ENCODE peak calls at places on chromosomes 13 and 19, in ten cellular contexts. V is breast epithelium, R is GM12878, J is GM23338, Z is suprapubic skin, H is sigmoid colon, S is spleen, O is transverse colon, U is endothelial cell of umbilical vein, C is prostate gland. M is an unnamed sample.

GRCh38 chr13:19955873-19956559 is 2.5 kb upstream of the ZMYM2 start:
- DNase-seq in O (no peak), Z (no peak), R (no peak), H (no peak), S (no peak), V (no peak), C (no peak), U (no peak), J (no peak), M (no peak)

GRCh38 chr13:76829572-76830327 is 56.5 kb downstream of the KCTD12 start:
- DNase-seq in V (no peak), O (no peak), S (no peak), H (peak; percentile 68), R (no peak), U (peak; percentile 71), C (no peak), J (no peak), Z (no peak), M (no peak)

GRCh38 chr19:45419396-45419795 is 4.3 kb downstream of the ERCC1 start:
- DNase-seq in S (peak; percentile 86), V (no peak), J (no peak), Z (no peak), C (no peak), R (no peak), U (no peak), O (peak; percentile 61), H (no peak), M (no peak)

GRCh38 chr19:9323557-9323918 is 441 bp upstream of the ZNF559 start:
- DNase-seq in S (peak; percentile 81), H (peak; percentile 85), V (peak; percentile 54), U (peak; percentile 86), J (peak; percentile 84), C (peak; percentile 44), O (peak; percentile 59), R (peak; percentile 32), Z (peak; percentile 77), M (no peak)

GRCh38 chr19:49811328-49811727 is 1.8 kb downstream of the FUZ start:
- DNase-seq in O (no peak), J (no peak), S (no peak), R (no peak), Z (no peak), U (no peak), C (no peak), V (no peak), H (no peak), M (no peak)

GRCh38 chr19:43780706-43781525 is at the start of gene KCNN4:
- DNase-seq in V (no peak), Z (no peak), O (peak; percentile 88), U (no peak), C (no peak), J (no peak), S (peak; percentile 92), R (no peak), H (no peak), M (no peak)

GRCh38 chr19:49142866-49143335 is 12.3 kb downstream of the HRC start:
- DNase-seq in S (peak; percentile 88), R (no peak), C (peak; percentile 93), O (peak; percentile 91), H (peak; percentile 95), V (peak; percentile 91), J (peak; percentile 99), U (peak; percentile 92), Z (peak; percentile 82), M (no peak)

GRCh38 chr19:31083122-31083521 is 266.1 kb downstream of the TSHZ3 start:
- DNase-seq in V (no peak), Z (no peak), J (no peak), S (no peak), R (no peak), U (no peak), H (no peak), C (no peak), O (no peak), M (no peak)

GRCh38 chr13:40409278-40409677 is 257.2 kb downstream of the FOXO1 start:
- DNase-seq in V (no peak), O (no peak), U (no peak), H (no peak), Z (no peak), S (no peak), J (no peak), C (no peak), R (no peak), M (no peak)

GRCh38 chr19:4624733-4625362 is 14.5 kb upstream of the TNFAIP8L1 start:
- DNase-seq in H (no peak), U (peak; percentile 42), R (no peak), S (no peak), C (no peak), O (no peak), J (peak; percentile 73), V (no peak), Z (no peak), M (no peak)

GRCh38 chr13:71056581-71056980 is 810.4 kb downstream of the DACH1 start:
- DNase-seq in S (no peak), U (no peak), R (no peak), C (no peak), H (no peak), Z (no peak), O (no peak), V (no peak), J (peak; percentile 48), M (no peak)

GRCh38 chr13:69324109-69324886 is 783.3 kb upstream of the ATXN8OS start:
- DNase-seq in C (no peak), O (no peak), Z (no peak), V (no peak), R (no peak), U (no peak), J (peak; percentile 32), S (no peak), H (no peak), M (no peak)

GRCh38 chr19:802497-802887 is 5.2 kb downstream of the PTBP1 start:
- DNase-seq in R (no peak), Z (no peak), V (no peak), O (no peak), H (no peak), U (peak; percentile 16), C (no peak), S (no peak), J (peak; percentile 25), M (no peak)
- H3K4me1 ChIP-seq in R (peaks cover 7% of the 10 kb centered on the region), Z (peaks cover 52% of the 10 kb centered on the region), V (peaks cover 31% of the 10 kb centered on the region), O (peaks cover 50% of the 10 kb centered on the region), H (peaks cover 58% of the 10 kb centered on the region), U (peaks cover 35% of the 10 kb centered on the region), C (peaks cover 42% of the 10 kb centered on the region), S (peaks cover 93% of the 10 kb centered on the region), J (peaks cover 30% of the 10 kb centered on the region), M (peaks cover 57% of the 10 kb centered on the region)

DNA sequence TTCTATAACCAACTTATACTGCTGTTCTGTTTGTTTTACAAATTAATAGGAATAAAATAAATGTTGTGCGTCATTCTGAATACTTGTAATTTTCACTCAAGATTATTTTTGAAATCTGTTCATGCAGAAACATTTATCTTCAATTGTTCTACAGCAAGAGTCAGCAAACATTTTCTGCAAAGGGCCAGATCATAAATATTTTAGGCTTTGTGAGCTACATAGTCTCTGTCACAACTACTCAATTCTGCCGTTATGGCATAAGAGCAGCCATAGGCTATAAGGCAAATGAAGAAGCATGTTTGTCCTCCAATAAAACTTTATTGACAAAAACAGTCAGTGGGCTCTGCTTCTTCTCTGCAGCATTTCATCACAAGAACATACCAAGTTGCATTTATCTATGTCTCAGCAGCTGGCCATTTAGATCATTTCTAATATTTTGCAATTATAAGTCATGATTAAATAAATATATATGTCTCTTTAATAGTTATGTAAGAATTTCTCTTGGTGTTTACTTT is 153.4 kb downstream of the RFC3 start:
- DNase-seq in V (no peak), J (no peak), R (no peak), S (no peak), U (no peak), Z (no peak), H (no peak), C (no peak), O (no peak), M (no peak)
- TF ChIP-seq POLR2AphosphoS5 in V (no peak), J (no peak), R (no peak), S (no peak), U (no peak), Z (no peak), H (no peak), C (no peak), O (no peak), M (no peak)

DNA sequence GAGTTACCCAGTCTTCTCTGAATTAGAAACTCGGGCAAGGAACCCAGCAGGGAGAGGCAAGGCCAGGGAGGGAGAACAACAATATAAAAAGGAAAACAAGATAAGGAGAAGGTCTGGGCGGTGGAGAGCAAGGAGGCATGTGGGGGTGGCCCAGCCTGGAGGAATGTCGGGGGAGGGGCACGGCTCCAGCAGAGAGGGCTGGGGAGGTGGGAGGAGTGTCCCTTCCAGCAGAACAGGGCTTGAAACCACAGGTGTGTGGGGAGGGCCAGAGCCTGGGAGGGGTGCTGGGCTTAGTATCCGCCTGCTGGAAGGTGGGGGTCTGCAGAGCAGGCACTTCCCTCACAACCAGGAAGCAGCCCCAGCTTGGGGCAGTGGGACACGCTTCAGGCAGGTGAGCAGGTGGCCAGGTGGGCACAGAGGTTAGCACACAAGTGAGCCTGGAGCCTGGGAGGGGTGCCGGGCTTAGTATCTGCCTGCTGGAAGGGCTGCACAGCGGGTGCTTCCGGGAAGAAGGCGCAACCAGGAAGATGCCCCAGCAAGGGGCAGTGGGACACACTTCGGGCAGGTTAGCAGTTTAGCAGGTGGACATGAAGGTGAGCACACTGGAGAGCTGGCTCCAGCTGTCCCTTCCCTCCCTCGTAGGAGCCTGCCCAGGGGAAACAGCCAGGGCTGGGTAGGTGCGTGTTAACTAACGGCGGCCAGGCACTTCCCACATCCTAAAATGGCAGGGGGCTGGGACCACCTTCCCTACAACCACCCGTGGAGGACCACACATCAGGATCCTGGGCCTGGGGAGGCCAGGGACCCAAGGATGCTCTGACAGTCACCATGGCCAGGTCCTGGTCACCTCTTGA is 3.1 kb downstream of the GAS6 start:
- DNase-seq in V (peak; percentile 20), O (peak; percentile 87), Z (peak; percentile 59), R (no peak), U (peak; percentile 41), C (no peak), J (peak; percentile 87), H (no peak), S (no peak), M (no peak)
- H3K4me1 ChIP-seq in V (no peaks in the 10 kb centered on the region), O (peaks cover 65% of the 10 kb centered on the region), Z (peaks cover 64% of the 10 kb centered on the region), R (no peaks in the 10 kb centered on the region), U (peaks cover 11% of the 10 kb centered on the region), C (peaks cover 6% of the 10 kb centered on the region), J (peaks cover 37% of the 10 kb centered on the region), H (peaks cover 45% of the 10 kb centered on the region), S (peaks cover 29% of the 10 kb centered on the region), M (peaks cover 65% of the 10 kb centered on the region)

GRCh38 chr19:16628984-16629691 is 1.1 kb upstream of the MED26 start:
- DNase-seq in C (no peak), O (peak; percentile 65), H (peak; percentile 88), S (no peak), J (peak; percentile 71), Z (no peak), R (peak; percentile 33), U (peak; percentile 61), V (peak; percentile 30), M (no peak)
- TF ChIP-seq POLR2AphosphoS5 in C (peak; percentile 45), O (peak; percentile 42), H (peak; percentile 38), S (peak; percentile 20), J (no peak), Z (no peak), R (peak; percentile 6), U (no peak), V (peak; percentile 17), M (no peak)